ENCODE peak calls at places on chromosomes 6 and 20, in nine cellular contexts. One of them, this sample, is unnamed.

GRCh38 chr6:166687538-166688259 is 60.6 kb upstream of the RPS6KA2 start:
- DNase-seq in pancreas: no peak
- DNase-seq in cardiac fibroblast: no peak
- DNase-seq in glutamatergic neuron: no peak
- DNase-seq in NB4: no peak
- DNase-seq in AG10803: no peak
- DNase-seq in OCI-LY7: no peak
- DNase-seq in MM.1S: no peak
- DNase-seq in right lobe of liver: no peak
- DNase-seq in this sample: no peak

GRCh38 chr6:46655803-46656202 is 3.0 kb downstream of the SLC25A27 start:
- DNase-seq in pancreas: no peak
- DNase-seq in cardiac fibroblast: peak
- DNase-seq in glutamatergic neuron: peak
- DNase-seq in NB4: peak
- DNase-seq in AG10803: no peak
- DNase-seq in OCI-LY7: peak
- DNase-seq in MM.1S: no peak
- DNase-seq in right lobe of liver: no peak
- DNase-seq in this sample: peak

GRCh38 chr20:23082846-23083552 is 3.1 kb downstream of the CD93 start:
- DNase-seq in pancreas: peak
- DNase-seq in cardiac fibroblast: no peak
- DNase-seq in glutamatergic neuron: no peak
- DNase-seq in NB4: peak
- DNase-seq in AG10803: no peak
- DNase-seq in OCI-LY7: no peak
- DNase-seq in MM.1S: no peak
- DNase-seq in right lobe of liver: peak
- DNase-seq in this sample: peak

GRCh38 chr6:149454405-149454848 is 30.4 kb downstream of the ZC3H12D start:
- DNase-seq in pancreas: peak
- DNase-seq in cardiac fibroblast: peak
- DNase-seq in glutamatergic neuron: no peak
- DNase-seq in NB4: no peak
- DNase-seq in AG10803: peak
- DNase-seq in OCI-LY7: no peak
- DNase-seq in MM.1S: no peak
- DNase-seq in right lobe of liver: peak
- DNase-seq in this sample: no peak

GRCh38 chr6:158607411-158608170 is 37.0 kb downstream of the DYNLT1 start:
- DNase-seq in pancreas: no peak
- DNase-seq in cardiac fibroblast: peak
- DNase-seq in glutamatergic neuron: no peak
- DNase-seq in NB4: no peak
- DNase-seq in AG10803: no peak
- DNase-seq in OCI-LY7: no peak
- DNase-seq in MM.1S: no peak
- DNase-seq in right lobe of liver: no peak
- DNase-seq in this sample: no peak

GRCh38 chr6:48766349-48766748 is 655.4 kb upstream of the PTCHD4 start:
- DNase-seq in pancreas: no peak
- DNase-seq in cardiac fibroblast: peak
- DNase-seq in glutamatergic neuron: no peak
- DNase-seq in NB4: no peak
- DNase-seq in AG10803: peak
- DNase-seq in OCI-LY7: no peak
- DNase-seq in MM.1S: no peak
- DNase-seq in right lobe of liver: no peak
- DNase-seq in this sample: no peak

GRCh38 chr6:122248001-122248669 is 151.3 kb upstream of the HSF2 start:
- DNase-seq in pancreas: peak
- DNase-seq in cardiac fibroblast: no peak
- DNase-seq in glutamatergic neuron: no peak
- DNase-seq in NB4: no peak
- DNase-seq in AG10803: no peak
- DNase-seq in OCI-LY7: no peak
- DNase-seq in MM.1S: no peak
- DNase-seq in right lobe of liver: no peak
- DNase-seq in this sample: no peak

GRCh38 chr20:39036011-39036410 is 73.9 kb downstream of the DHX35 start:
- DNase-seq in pancreas: no peak
- DNase-seq in cardiac fibroblast: peak
- DNase-seq in glutamatergic neuron: no peak
- DNase-seq in NB4: no peak
- DNase-seq in AG10803: peak
- DNase-seq in OCI-LY7: no peak
- DNase-seq in MM.1S: no peak
- DNase-seq in right lobe of liver: no peak
- DNase-seq in this sample: no peak

GRCh38 chr6:111759413-111759835 is 113.8 kb downstream of the FYN start:
- DNase-seq in pancreas: no peak
- DNase-seq in cardiac fibroblast: no peak
- DNase-seq in glutamatergic neuron: no peak
- DNase-seq in NB4: no peak
- DNase-seq in AG10803: no peak
- DNase-seq in OCI-LY7: no peak
- DNase-seq in MM.1S: no peak
- DNase-seq in right lobe of liver: no peak
- DNase-seq in this sample: no peak

GRCh38 chr20:58579069-58579818 is 64.0 kb upstream of the APCDD1L start:
- DNase-seq in pancreas: no peak
- DNase-seq in cardiac fibroblast: no peak
- DNase-seq in glutamatergic neuron: no peak
- DNase-seq in NB4: no peak
- DNase-seq in AG10803: no peak
- DNase-seq in OCI-LY7: no peak
- DNase-seq in MM.1S: no peak
- DNase-seq in right lobe of liver: no peak
- DNase-seq in this sample: no peak

GRCh38 chr6:114053791-114054190 is 82.8 kb upstream of the HDAC2 start:
- DNase-seq in pancreas: no peak
- DNase-seq in cardiac fibroblast: no peak
- DNase-seq in glutamatergic neuron: no peak
- DNase-seq in NB4: no peak
- DNase-seq in AG10803: no peak
- DNase-seq in OCI-LY7: no peak
- DNase-seq in MM.1S: no peak
- DNase-seq in right lobe of liver: no peak
- DNase-seq in this sample: no peak

GRCh38 chr6:41023114-41023513 is 15.9 kb downstream of the UNC5CL start:
- DNase-seq in pancreas: no peak
- DNase-seq in cardiac fibroblast: no peak
- DNase-seq in glutamatergic neuron: no peak
- DNase-seq in NB4: no peak
- DNase-seq in AG10803: no peak
- DNase-seq in OCI-LY7: no peak
- DNase-seq in MM.1S: no peak
- DNase-seq in right lobe of liver: no peak
- DNase-seq in this sample: no peak

GRCh38 chr6:168201383-168201782 is 118.2 kb downstream of the DACT2 start:
- DNase-seq in pancreas: no peak
- DNase-seq in cardiac fibroblast: no peak
- DNase-seq in glutamatergic neuron: no peak
- DNase-seq in NB4: no peak
- DNase-seq in AG10803: no peak
- DNase-seq in OCI-LY7: no peak
- DNase-seq in MM.1S: no peak
- DNase-seq in right lobe of liver: no peak
- DNase-seq in this sample: no peak

GRCh38 chr20:62766716-62767115 is 29.6 kb upstream of the MRGBP start:
- DNase-seq in pancreas: peak
- DNase-seq in cardiac fibroblast: no peak
- DNase-seq in glutamatergic neuron: peak
- DNase-seq in NB4: no peak
- DNase-seq in AG10803: no peak
- DNase-seq in OCI-LY7: no peak
- DNase-seq in MM.1S: no peak
- DNase-seq in right lobe of liver: peak
- DNase-seq in this sample: no peak

GRCh38 chr6:146526192-146526591 is 17.4 kb upstream of the RAB32 start:
- DNase-seq in pancreas: no peak
- DNase-seq in cardiac fibroblast: peak
- DNase-seq in glutamatergic neuron: no peak
- DNase-seq in NB4: no peak
- DNase-seq in AG10803: peak
- DNase-seq in OCI-LY7: no peak
- DNase-seq in MM.1S: no peak
- DNase-seq in right lobe of liver: no peak
- DNase-seq in this sample: no peak
- TF ChIP-seq CTCF in pancreas: no peak
- TF ChIP-seq CTCF in cardiac fibroblast: peak
- TF ChIP-seq CTCF in glutamatergic neuron: no peak
- TF ChIP-seq CTCF in NB4: no peak
- TF ChIP-seq CTCF in AG10803: peak
- TF ChIP-seq CTCF in OCI-LY7: peak
- TF ChIP-seq CTCF in MM.1S: no peak
- TF ChIP-seq CTCF in right lobe of liver: no peak
- TF ChIP-seq CTCF in this sample: no peak

DNA sequence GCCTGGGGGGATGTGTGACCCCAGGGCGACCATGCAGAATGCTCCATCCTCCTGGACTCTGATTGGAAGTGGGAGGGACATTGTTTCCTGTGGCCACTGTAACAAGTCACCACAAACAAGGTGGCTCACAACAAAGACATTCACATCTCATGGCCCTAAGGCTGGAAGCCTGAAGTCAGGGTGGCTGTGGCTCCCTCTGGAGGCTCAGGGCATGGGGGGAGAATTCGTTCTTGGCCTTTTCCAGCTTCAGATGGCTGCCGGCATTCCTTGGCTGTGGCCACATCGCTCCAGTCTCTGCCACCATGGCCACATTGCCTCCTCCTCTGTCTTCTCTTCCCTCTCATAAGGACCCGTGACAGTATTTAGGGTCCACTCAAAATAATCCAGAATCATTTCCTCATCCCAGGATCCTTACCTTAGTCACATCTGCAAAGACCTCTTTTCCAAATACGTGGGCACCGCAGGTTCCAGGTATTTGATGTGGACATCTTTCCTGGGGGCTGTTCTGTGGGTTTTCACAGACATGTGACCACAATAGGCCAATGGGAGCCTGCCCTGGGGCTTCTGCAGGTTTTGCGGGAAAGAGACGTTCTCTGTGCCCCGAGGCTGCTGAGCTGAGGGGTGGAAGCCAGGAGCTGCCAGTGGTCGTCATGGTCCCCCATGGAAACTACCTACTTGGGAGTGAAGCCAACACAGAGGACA is 249.3 kb downstream of the PREX1 start:
- DNase-seq in pancreas: no peak
- DNase-seq in cardiac fibroblast: no peak
- DNase-seq in glutamatergic neuron: no peak
- DNase-seq in NB4: no peak
- DNase-seq in AG10803: no peak
- DNase-seq in OCI-LY7: no peak
- DNase-seq in MM.1S: no peak
- DNase-seq in right lobe of liver: no peak
- DNase-seq in this sample: no peak
- TF ChIP-seq CTCF in pancreas: no peak
- TF ChIP-seq CTCF in cardiac fibroblast: no peak
- TF ChIP-seq CTCF in glutamatergic neuron: no peak
- TF ChIP-seq CTCF in NB4: no peak
- TF ChIP-seq CTCF in AG10803: no peak
- TF ChIP-seq CTCF in OCI-LY7: no peak
- TF ChIP-seq CTCF in MM.1S: no peak
- TF ChIP-seq CTCF in right lobe of liver: no peak
- TF ChIP-seq CTCF in this sample: peak

GRCh38 chr20:6265204-6265904 is 142.5 kb upstream of the FERMT1 start:
- DNase-seq in pancreas: no peak
- DNase-seq in cardiac fibroblast: peak
- DNase-seq in glutamatergic neuron: no peak
- DNase-seq in NB4: peak
- DNase-seq in AG10803: peak
- DNase-seq in OCI-LY7: peak
- DNase-seq in MM.1S: peak
- DNase-seq in right lobe of liver: no peak
- DNase-seq in this sample: peak
- TF ChIP-seq CTCF in pancreas: no peak
- TF ChIP-seq CTCF in cardiac fibroblast: peak
- TF ChIP-seq CTCF in glutamatergic neuron: no peak
- TF ChIP-seq CTCF in NB4: peak
- TF ChIP-seq CTCF in AG10803: peak
- TF ChIP-seq CTCF in OCI-LY7: peak
- TF ChIP-seq CTCF in MM.1S: peak
- TF ChIP-seq CTCF in right lobe of liver: peak
- TF ChIP-seq CTCF in this sample: no peak

GRCh38 chr6:4788482-4788881 is 12.3 kb downstream of the CDYL start:
- DNase-seq in pancreas: no peak
- DNase-seq in cardiac fibroblast: no peak
- DNase-seq in glutamatergic neuron: no peak
- DNase-seq in NB4: no peak
- DNase-seq in AG10803: no peak
- DNase-seq in OCI-LY7: no peak
- DNase-seq in MM.1S: no peak
- DNase-seq in right lobe of liver: no peak
- DNase-seq in this sample: no peak

GRCh38 chr6:4786936-4787504 is 10.8 kb downstream of the CDYL start:
- DNase-seq in pancreas: no peak
- DNase-seq in cardiac fibroblast: no peak
- DNase-seq in glutamatergic neuron: no peak
- DNase-seq in NB4: no peak
- DNase-seq in AG10803: no peak
- DNase-seq in OCI-LY7: no peak
- DNase-seq in MM.1S: no peak
- DNase-seq in right lobe of liver: no peak
- DNase-seq in this sample: no peak

GRCh38 chr6:4791174-4791573 is 15.0 kb downstream of the CDYL start:
- DNase-seq in pancreas: no peak
- DNase-seq in cardiac fibroblast: no peak
- DNase-seq in glutamatergic neuron: no peak
- DNase-seq in NB4: no peak
- DNase-seq in AG10803: no peak
- DNase-seq in OCI-LY7: no peak
- DNase-seq in MM.1S: no peak
- DNase-seq in right lobe of liver: no peak
- DNase-seq in this sample: no peak

GRCh38 chr6:4790158-4790899 is 14.1 kb downstream of the CDYL start:
- DNase-seq in pancreas: no peak
- DNase-seq in cardiac fibroblast: no peak
- DNase-seq in glutamatergic neuron: no peak
- DNase-seq in NB4: peak
- DNase-seq in AG10803: no peak
- DNase-seq in OCI-LY7: peak
- DNase-seq in MM.1S: no peak
- DNase-seq in right lobe of liver: no peak
- DNase-seq in this sample: no peak

DNA sequence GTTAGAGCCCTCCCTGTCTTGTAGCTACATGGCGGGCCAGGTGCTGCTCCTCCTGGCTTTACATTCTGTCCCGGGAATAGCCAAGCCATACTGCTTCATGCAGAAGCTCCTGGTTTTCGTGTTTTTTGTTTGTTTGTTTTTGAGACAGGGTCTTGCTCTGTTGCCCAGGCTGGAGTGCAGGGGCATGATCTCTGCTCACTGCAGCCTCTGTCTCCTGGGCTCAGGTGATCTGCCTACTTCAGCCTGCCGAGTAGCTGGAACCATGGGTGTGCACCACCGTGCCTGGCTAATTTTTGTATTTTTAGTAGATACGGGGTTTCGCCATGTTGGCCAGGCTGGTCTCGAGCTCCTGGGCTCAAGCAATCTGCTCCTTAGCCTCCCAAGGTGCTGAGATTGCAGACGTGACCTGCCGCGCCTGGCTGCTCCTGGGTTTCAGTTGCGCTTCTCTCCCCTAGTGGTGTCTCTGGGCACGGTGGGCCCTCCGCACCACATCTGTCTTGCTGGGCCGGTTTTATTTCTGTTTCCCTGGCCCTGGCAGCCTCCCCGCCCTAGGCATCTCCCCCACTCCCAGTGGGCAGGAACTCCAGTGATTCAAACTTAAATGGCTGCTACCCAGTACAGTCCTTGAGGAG is 12.9 kb downstream of the CDYL start:
- DNase-seq in pancreas: no peak
- DNase-seq in cardiac fibroblast: no peak
- DNase-seq in glutamatergic neuron: no peak
- DNase-seq in NB4: no peak
- DNase-seq in AG10803: no peak
- DNase-seq in OCI-LY7: peak
- DNase-seq in MM.1S: no peak
- DNase-seq in right lobe of liver: no peak
- DNase-seq in this sample: peak
- TF ChIP-seq CTCF in pancreas: no peak
- TF ChIP-seq CTCF in cardiac fibroblast: no peak
- TF ChIP-seq CTCF in glutamatergic neuron: peak
- TF ChIP-seq CTCF in NB4: no peak
- TF ChIP-seq CTCF in AG10803: no peak
- TF ChIP-seq CTCF in OCI-LY7: peak
- TF ChIP-seq CTCF in MM.1S: no peak
- TF ChIP-seq CTCF in right lobe of liver: no peak
- TF ChIP-seq CTCF in this sample: peak